ENCODE peak calls at places on chromosomes 1 and 21, in four cellular contexts. One of them, this sample, is unnamed.

GRCh38 chr1:92230736-92231135 is 13.0 kb downstream of the C1orf146 start:
- DNase-seq in IMR-90: no peak
- DNase-seq in heart left ventricle: no peak
- DNase-seq in tibial nerve: no peak
- DNase-seq in this sample: no peak

GRCh38 chr21:38219049-38219628 is 37.7 kb upstream of the KCNJ15 start:
- DNase-seq in IMR-90: peak
- DNase-seq in heart left ventricle: peak
- DNase-seq in tibial nerve: peak
- DNase-seq in this sample: peak

GRCh38 chr21:42352433-42353095 is 1.8 kb upstream of the TFF2 start:
- DNase-seq in IMR-90: no peak
- DNase-seq in heart left ventricle: no peak
- DNase-seq in tibial nerve: no peak
- DNase-seq in this sample: no peak

GRCh38 chr1:171090604-171091003 is at the start of gene FMO3:
- DNase-seq in IMR-90: no peak
- DNase-seq in heart left ventricle: no peak
- DNase-seq in tibial nerve: no peak
- DNase-seq in this sample: no peak

GRCh38 chr1:244010191-244010590 is 40.9 kb upstream of the ZBTB18 start:
- DNase-seq in IMR-90: peak
- DNase-seq in heart left ventricle: no peak
- DNase-seq in tibial nerve: no peak
- DNase-seq in this sample: no peak

GRCh38 chr1:43618521-43619313 is 31.2 kb upstream of the KDM4A start:
- DNase-seq in IMR-90: no peak
- DNase-seq in heart left ventricle: no peak
- DNase-seq in tibial nerve: no peak
- DNase-seq in this sample: no peak

GRCh38 chr21:41080485-41080884 is 87.5 kb upstream of the BACE2 start:
- DNase-seq in IMR-90: no peak
- DNase-seq in heart left ventricle: no peak
- DNase-seq in tibial nerve: no peak
- DNase-seq in this sample: no peak

GRCh38 chr21:36310016-36310415 is 10.0 kb upstream of the MORC3 start:
- DNase-seq in IMR-90: no peak
- DNase-seq in heart left ventricle: no peak
- DNase-seq in tibial nerve: no peak
- DNase-seq in this sample: no peak

GRCh38 chr1:59971464-59971911 is 44.9 kb upstream of the CYP2J2 start:
- DNase-seq in IMR-90: peak
- DNase-seq in heart left ventricle: peak
- DNase-seq in tibial nerve: peak
- DNase-seq in this sample: peak

GRCh38 chr1:88650676-88651418 is 33.2 kb upstream of the PKN2 start:
- DNase-seq in IMR-90: peak
- DNase-seq in heart left ventricle: no peak
- DNase-seq in tibial nerve: no peak
- DNase-seq in this sample: no peak

GRCh38 chr1:30688920-30689794 is 34.2 kb downstream of the MATN1 start:
- DNase-seq in IMR-90: no peak
- DNase-seq in heart left ventricle: no peak
- DNase-seq in tibial nerve: no peak
- DNase-seq in this sample: no peak

GRCh38 chr1:167489581-167490340 is 28.6 kb downstream of the CD247 start:
- DNase-seq in IMR-90: no peak
- DNase-seq in heart left ventricle: no peak
- DNase-seq in tibial nerve: no peak
- DNase-seq in this sample: no peak

GRCh38 chr1:215911406-215911968 is 344.4 kb downstream of the KCTD3 start:
- DNase-seq in IMR-90: peak
- DNase-seq in heart left ventricle: no peak
- DNase-seq in tibial nerve: no peak
- DNase-seq in this sample: no peak

GRCh38 chr1:227562037-227562436 is 1.3 kb upstream of the ZNF678 start:
- DNase-seq in IMR-90: no peak
- DNase-seq in heart left ventricle: no peak
- DNase-seq in tibial nerve: no peak
- DNase-seq in this sample: no peak

GRCh38 chr1:227561303-227561702 is 2.1 kb upstream of the ZNF678 start:
- DNase-seq in IMR-90: no peak
- DNase-seq in heart left ventricle: no peak
- DNase-seq in tibial nerve: no peak
- DNase-seq in this sample: no peak

GRCh38 chr1:227562923-227563318 is 435 bp upstream of the ZNF678 start:
- DNase-seq in IMR-90: no peak
- DNase-seq in heart left ventricle: no peak
- DNase-seq in tibial nerve: no peak
- DNase-seq in this sample: no peak

GRCh38 chr1:227560814-227561213 is 2.5 kb upstream of the ZNF678 start:
- DNase-seq in IMR-90: no peak
- DNase-seq in heart left ventricle: peak
- DNase-seq in tibial nerve: no peak
- DNase-seq in this sample: no peak

DNA sequence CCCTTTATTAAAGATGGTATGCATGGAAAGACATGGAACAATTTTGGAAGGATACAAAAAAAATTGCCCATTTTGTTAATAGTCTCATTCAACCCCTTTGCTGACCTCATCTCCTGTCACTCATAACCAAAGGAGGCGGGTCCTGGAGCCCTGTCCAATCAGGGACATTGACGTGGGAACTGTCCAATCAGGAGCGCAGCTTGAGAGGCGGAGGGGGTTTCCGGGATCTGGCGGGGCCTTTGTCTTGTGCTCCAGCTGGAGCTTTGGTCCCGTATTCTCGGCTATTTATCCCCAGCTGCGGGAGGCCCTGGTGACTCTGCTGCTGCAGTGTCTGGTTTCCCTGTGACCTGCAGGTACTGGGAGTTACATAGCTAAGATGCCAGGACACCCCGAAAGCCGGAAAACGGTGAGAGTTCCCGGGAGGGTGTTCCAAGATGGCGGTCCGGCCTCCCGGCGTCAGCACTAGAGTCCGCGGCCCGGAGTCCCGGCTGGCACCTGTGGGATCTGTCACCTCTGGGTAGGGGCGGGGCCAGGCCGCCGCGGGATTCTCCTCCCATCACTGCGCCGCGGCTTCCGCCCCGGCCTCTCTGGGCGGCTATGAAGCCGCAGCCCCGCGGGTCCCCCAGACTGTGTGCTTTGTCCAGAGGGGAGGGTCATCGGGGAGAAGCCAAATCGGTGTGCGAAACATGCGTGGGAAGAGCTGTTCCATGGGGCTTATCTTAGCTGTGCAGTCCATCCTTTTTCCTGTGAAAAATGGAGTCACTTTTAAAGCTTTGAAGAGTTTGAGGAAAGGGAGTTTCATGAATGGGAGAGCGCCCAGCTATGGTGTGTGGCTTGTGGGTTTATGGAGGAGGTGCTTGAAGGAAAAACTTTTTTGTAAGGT is at the start of gene ZNF678:
- DNase-seq in IMR-90: peak
- DNase-seq in heart left ventricle: peak
- DNase-seq in tibial nerve: peak
- DNase-seq in this sample: peak
- TF ChIP-seq POLR2A in IMR-90: peak
- TF ChIP-seq POLR2A in heart left ventricle: no peak
- TF ChIP-seq POLR2A in tibial nerve: peak
- TF ChIP-seq POLR2A in this sample: peak

DNA sequence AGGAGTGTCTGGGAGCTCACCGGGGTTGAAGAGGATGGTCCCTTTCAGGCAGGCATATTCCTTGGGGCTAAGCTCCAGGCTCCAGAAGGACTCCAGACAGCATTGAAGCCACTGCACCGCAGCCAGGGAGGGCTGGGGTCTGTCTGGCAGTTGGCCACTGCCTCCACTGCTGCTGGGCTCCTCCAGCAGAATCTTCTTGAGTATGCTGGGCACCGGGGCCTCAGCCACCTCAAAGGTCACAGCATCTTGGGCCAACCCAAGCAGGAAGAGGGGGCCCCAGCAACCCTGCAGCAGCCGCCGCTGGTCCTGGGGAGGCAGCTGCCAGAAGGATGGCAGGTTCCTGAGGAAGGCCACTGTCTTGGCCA is 404 bp downstream of the NR0B2 start:
- DNase-seq in IMR-90: no peak
- DNase-seq in heart left ventricle: no peak
- DNase-seq in tibial nerve: no peak
- DNase-seq in this sample: no peak
- H3K4me3 ChIP-seq in IMR-90: no peak
- H3K4me3 ChIP-seq in heart left ventricle: peak
- H3K4me3 ChIP-seq in tibial nerve: no peak
- H3K4me3 ChIP-seq in this sample: no peak

DNA sequence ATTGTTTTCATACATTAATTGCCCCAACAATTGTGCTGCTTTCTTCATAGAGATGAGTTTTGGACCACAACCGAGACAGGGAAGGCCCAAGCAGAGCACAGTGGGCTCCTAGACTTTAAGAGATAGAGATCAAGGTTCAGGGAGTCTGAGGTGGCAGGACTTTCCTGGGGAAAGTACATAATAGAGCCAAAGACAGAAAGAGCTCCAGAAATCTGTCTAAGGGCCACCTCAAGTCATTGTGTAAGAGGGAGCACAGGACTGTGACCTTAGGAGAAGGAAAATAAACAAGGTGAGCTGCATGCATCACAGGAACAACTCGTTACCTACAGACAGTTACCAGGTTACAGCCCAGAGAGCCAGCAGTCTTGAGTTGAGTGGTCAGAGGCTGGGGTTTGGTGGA is 41.3 kb upstream of the CR2 start:
- DNase-seq in IMR-90: no peak
- DNase-seq in heart left ventricle: no peak
- DNase-seq in tibial nerve: no peak
- DNase-seq in this sample: no peak
- TF ChIP-seq POLR2A in IMR-90: no peak
- TF ChIP-seq POLR2A in heart left ventricle: no peak
- TF ChIP-seq POLR2A in tibial nerve: no peak
- TF ChIP-seq POLR2A in this sample: no peak

DNA sequence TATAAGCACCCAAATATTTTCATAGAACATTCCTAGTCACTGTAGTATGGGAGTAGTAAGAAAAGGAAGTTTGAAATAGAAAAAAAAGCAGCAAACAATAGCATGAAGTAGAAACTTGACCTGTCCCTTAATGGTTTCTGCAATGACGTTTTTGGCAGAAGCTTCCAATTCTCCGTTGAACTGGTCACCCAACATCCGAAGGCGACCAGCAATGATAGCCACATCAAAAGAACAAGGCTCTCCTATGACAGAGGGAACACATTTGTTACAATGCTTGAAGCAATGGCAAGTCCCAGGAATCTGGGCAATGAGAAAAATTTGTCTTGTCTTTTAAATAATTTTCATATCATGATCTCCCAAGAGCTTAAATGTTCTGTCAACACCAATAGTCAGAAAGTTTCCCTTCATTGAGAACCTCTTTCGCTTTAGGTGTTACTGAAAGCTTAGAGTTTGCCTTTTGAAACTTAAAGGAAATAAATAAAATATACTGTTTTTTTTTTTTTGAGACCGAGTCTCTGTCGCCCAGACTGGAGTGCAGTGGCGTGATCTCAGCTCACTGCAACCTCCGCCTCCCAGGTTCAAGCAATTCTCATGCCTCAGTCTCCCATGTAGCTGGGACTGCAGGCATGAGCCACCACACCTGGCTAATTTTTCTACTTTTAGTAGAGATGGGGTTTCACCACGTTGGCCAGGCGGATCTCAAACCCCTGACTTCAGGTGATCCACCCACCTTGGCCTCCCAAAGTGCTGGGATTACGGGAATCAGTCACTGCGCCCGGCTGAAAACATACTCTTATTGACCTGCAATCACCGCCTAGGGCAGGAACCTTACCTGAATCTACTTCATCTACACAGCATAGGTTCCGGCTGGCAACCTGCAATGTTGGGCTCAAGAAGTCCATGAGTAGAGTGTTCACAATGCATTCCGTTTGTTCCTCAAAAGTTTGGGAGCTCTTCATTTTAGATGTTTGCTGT is 677 bp downstream of the BCL2L15 start:
- DNase-seq in IMR-90: no peak
- DNase-seq in heart left ventricle: no peak
- DNase-seq in tibial nerve: no peak
- DNase-seq in this sample: no peak
- H3K4me3 ChIP-seq in IMR-90: no peak
- H3K4me3 ChIP-seq in heart left ventricle: no peak
- H3K4me3 ChIP-seq in tibial nerve: no peak
- H3K4me3 ChIP-seq in this sample: no peak

DNA sequence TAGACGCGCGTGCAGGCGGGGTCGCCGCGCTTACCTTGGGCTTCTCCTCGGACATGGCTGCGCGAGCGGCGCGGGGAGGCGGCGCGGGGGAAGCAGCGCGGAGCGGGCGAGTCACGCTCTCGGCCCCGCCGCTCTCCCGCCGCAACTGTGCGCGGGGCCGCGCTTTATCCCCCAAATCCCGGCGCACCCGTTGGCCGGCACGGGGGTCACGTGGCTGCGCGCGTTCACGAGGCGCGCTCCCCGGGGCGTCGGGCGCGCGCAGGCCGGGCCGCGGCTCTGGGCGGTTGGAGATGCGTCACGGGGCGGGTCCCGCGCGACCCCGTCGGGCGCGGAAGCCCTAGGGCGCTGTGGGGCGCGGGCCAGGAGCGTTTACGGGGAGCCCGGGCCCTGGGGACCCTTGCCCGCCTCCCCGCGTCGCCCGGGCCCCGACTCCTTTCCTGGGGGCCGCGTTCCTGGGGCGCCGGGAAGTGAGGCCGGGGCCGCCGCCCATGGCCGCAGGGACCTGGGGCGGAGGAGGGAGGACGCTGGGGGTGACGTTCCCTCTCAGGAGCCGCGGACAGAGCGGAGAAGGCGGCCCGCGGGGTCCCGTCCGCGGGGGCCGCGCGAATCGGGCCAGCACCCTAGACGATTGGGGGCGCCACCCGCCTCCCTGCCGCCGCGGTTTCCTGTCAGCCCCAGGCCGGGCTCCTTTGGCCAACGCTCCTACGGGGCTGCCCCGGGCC is at the start of gene SUMO3:
- DNase-seq in IMR-90: peak
- DNase-seq in heart left ventricle: peak
- DNase-seq in tibial nerve: peak
- DNase-seq in this sample: peak
- TF ChIP-seq POLR2A in IMR-90: peak
- TF ChIP-seq POLR2A in heart left ventricle: peak
- TF ChIP-seq POLR2A in tibial nerve: peak
- TF ChIP-seq POLR2A in this sample: peak

DNA sequence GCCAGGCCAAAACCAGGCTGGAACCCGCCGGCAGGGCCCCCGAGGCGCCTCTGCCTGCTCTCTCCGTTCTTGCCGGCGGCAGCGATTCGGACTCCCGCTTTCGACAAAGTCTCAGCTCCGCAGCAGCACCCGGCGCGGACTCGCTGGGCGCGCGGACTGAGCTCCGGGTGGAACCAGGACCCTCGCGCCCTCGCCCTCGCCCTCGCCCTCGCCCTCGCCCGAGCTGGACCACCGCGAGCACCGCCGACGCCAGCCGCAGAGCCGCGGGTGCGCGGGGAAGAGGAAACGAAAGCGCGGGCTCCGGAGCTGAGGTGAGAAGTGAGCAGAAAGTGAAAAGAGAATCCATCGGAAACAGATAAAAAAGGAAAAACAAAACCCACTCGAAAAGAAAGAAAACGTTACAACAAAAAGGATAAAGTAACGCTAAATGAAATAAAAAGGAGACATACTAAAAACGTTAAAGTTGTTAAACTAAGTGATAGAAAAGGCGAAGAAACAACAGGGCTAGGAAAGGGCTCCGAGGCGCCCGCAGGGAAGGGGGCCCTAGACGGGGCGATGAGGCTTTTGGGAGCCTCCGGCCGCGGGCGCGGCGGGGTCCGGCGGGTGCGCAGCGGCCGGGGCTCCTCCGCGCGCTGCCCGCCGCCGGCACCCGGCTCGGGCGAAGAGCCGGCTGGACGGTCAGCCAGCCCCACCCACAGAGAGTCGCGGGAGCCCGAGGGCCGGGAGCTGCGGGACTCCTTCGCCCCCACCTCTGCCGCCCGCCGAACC is 64.8 kb downstream of the MEF2D start:
- DNase-seq in IMR-90: no peak
- DNase-seq in heart left ventricle: no peak
- DNase-seq in tibial nerve: no peak
- DNase-seq in this sample: no peak
- H3K4me3 ChIP-seq in IMR-90: peak
- H3K4me3 ChIP-seq in heart left ventricle: peak
- H3K4me3 ChIP-seq in tibial nerve: peak
- H3K4me3 ChIP-seq in this sample: no peak

This sample was measured in NB4.